ENCODE peak calls at places on chromosomes 5 and 9, in nine cellular contexts. L, Y, T, H, M, B, P, A and I are unnamed samples.

GRCh38 chr5:54611290-54611951 is 93.9 kb downstream of the SNX18 start:
- DNase-seq in L (no peak), Y (no peak), T (no peak), H (no peak), M (no peak), B (no peak), P (no peak), A (no peak), I (no peak)

GRCh38 chr5:109692852-109693251 is 3.1 kb downstream of the MAN2A1 start:
- DNase-seq in L (no peak), Y (no peak), T (peak; percentile 39), H (no peak), M (no peak), B (no peak), P (no peak), A (no peak), I (no peak)

GRCh38 chr5:33441241-33441844 is 578 bp downstream of the TARS1 start:
- DNase-seq in L (peak; percentile 73), Y (peak; percentile 12), T (peak; percentile 51), H (peak; percentile 29), M (peak; percentile 67), B (peak; percentile 9), P (no peak), A (peak; percentile 56), I (no peak)

GRCh38 chr9:109190151-109190550 is 23.1 kb upstream of the FRRS1L start:
- DNase-seq in L (peak; percentile 42), Y (no peak), T (no peak), H (peak; percentile 7), M (no peak), B (no peak), P (no peak), A (peak; percentile 11), I (no peak)

GRCh38 chr9:137547687-137548543 is 2.3 kb downstream of the PNPLA7 start:
- DNase-seq in L (no peak), Y (no peak), T (no peak), H (no peak), M (no peak), B (no peak), P (no peak), A (no peak), I (no peak)

GRCh38 chr9:87601595-87601994 is 103.9 kb downstream of the DAPK1 start:
- DNase-seq in L (no peak), Y (no peak), T (no peak), H (no peak), M (no peak), B (no peak), P (no peak), A (no peak), I (no peak)

GRCh38 chr9:104850771-104851170 is 77.2 kb downstream of the ABCA1 start:
- DNase-seq in L (peak; percentile 36), Y (no peak), T (no peak), H (no peak), M (no peak), B (no peak), P (no peak), A (peak; percentile 24), I (no peak)

GRCh38 chr5:94113-94892 is 2.3 kb downstream of the PLEKHG4B start:
- DNase-seq in L (no peak), Y (peak; percentile 17), T (no peak), H (no peak), M (no peak), B (no peak), P (no peak), A (no peak), I (no peak)

GRCh38 chr5:71586052-71586940 is 844 bp upstream of the MCCC2 start:
- DNase-seq in L (peak; percentile 11), Y (peak; percentile 25), T (peak; percentile 76), H (no peak), M (no peak), B (peak; percentile 23), P (peak; percentile 1), A (no peak), I (no peak)

GRCh38 chr9:692636-693459 is 148.6 kb upstream of the DMRT1 start:
- DNase-seq in L (no peak), Y (no peak), T (no peak), H (no peak), M (no peak), B (no peak), P (peak; percentile 50), A (no peak), I (no peak)

GRCh38 chr5:176712546-176713297 is 65.4 kb downstream of the TSPAN17 start:
- DNase-seq in L (no peak), Y (no peak), T (no peak), H (no peak), M (no peak), B (no peak), P (no peak), A (no peak), I (no peak)

GRCh38 chr5:17123010-17123409 is 94.4 kb upstream of the BASP1 start:
- DNase-seq in L (no peak), Y (no peak), T (no peak), H (peak; percentile 64), M (no peak), B (no peak), P (no peak), A (no peak), I (no peak)

GRCh38 chr5:18113724-18114123 is 479.5 kb downstream of the TAF11L14 start:
- DNase-seq in L (peak; percentile 12), Y (no peak), T (no peak), H (no peak), M (no peak), B (no peak), P (no peak), A (peak; percentile 70), I (peak; percentile 7)

GRCh38 chr9:93154293-93154903 is 20.3 kb upstream of the NINJ1 start:
- DNase-seq in L (no peak), Y (peak; percentile 59), T (no peak), H (peak; percentile 23), M (peak; percentile 57), B (peak; percentile 54), P (no peak), A (peak; percentile 57), I (no peak)

GRCh38 chr5:58181578-58182286 is 278.2 kb downstream of the PLK2 start:
- DNase-seq in L (no peak), Y (no peak), T (no peak), H (no peak), M (no peak), B (no peak), P (no peak), A (peak; percentile 56), I (no peak)

GRCh38 chr9:88056876-88057275 is 81.4 kb downstream of the SPATA31C2 start:
- DNase-seq in L (peak; percentile 58), Y (no peak), T (no peak), H (no peak), M (no peak), B (no peak), P (peak; percentile 36), A (peak; percentile 62), I (peak; percentile 55)

GRCh38 chr9:98251554-98251953 is 3.9 kb downstream of the TBC1D2 start:
- DNase-seq in L (peak; percentile 77), Y (no peak), T (no peak), H (peak; percentile 74), M (peak; percentile 98), B (no peak), P (peak; percentile 73), A (peak; percentile 80), I (peak; percentile 83)

GRCh38 chr5:57900356-57900944 is 417.8 kb upstream of the ACTBL2 start:
- DNase-seq in L (no peak), Y (no peak), T (no peak), H (no peak), M (no peak), B (no peak), P (no peak), A (no peak), I (no peak)

GRCh38 chr5:81980160-81980559 is 8.3 kb downstream of the ATG10 start:
- DNase-seq in L (no peak), Y (no peak), T (no peak), H (peak; percentile 14), M (no peak), B (no peak), P (no peak), A (no peak), I (no peak)

GRCh38 chr9:84404095-84404686 is 63.6 kb upstream of the SLC28A3 start:
- DNase-seq in L (no peak), Y (peak; percentile 74), T (peak; percentile 27), H (no peak), M (peak; percentile 28), B (peak; percentile 75), P (no peak), A (peak; percentile 5), I (no peak)
- TF ChIP-seq CTCF in L (peak; percentile 38), Y (peak; percentile 87), T (peak; percentile 66), H (peak; percentile 56), M (peak; percentile 55), B (peak; percentile 54), P (peak; percentile 79), A (peak; percentile 57), I (peak; percentile 59)

GRCh38 chr5:6632324-6632930 is 417 bp downstream of the NSUN2 start:
- DNase-seq in L (no peak), Y (no peak), T (no peak), H (peak; percentile 28), M (peak; percentile 36), B (no peak), P (peak; percentile 17), A (peak; percentile 55), I (peak; percentile 36)
- TF ChIP-seq CTCF in L (peak; percentile 16), Y (no peak), T (no peak), H (peak; percentile 15), M (peak; percentile 19), B (no peak), P (peak; percentile 34), A (peak; percentile 23), I (no peak)

GRCh38 chr5:28958581-28958980 is 1920.2 kb upstream of the CDH9 start:
- DNase-seq in L (no peak), Y (no peak), T (no peak), H (no peak), M (peak; percentile 4), B (no peak), P (no peak), A (peak; percentile 28), I (no peak)

GRCh38 chr5:28954074-28954473 is 1915.7 kb upstream of the CDH9 start:
- DNase-seq in L (no peak), Y (no peak), T (no peak), H (no peak), M (no peak), B (no peak), P (no peak), A (peak; percentile 42), I (no peak)

GRCh38 chr5:28961806-28962205 is 1923.4 kb upstream of the CDH9 start:
- DNase-seq in L (no peak), Y (no peak), T (no peak), H (no peak), M (no peak), B (no peak), P (no peak), A (no peak), I (no peak)

GRCh38 chr5:28957450-28957849 is 1919.1 kb upstream of the CDH9 start:
- DNase-seq in L (no peak), Y (no peak), T (no peak), H (no peak), M (no peak), B (no peak), P (no peak), A (no peak), I (no peak)
- TF ChIP-seq CTCF in L (no peak), Y (no peak), T (no peak), H (no peak), M (no peak), B (no peak), P (no peak), A (no peak), I (no peak)

DNA sequence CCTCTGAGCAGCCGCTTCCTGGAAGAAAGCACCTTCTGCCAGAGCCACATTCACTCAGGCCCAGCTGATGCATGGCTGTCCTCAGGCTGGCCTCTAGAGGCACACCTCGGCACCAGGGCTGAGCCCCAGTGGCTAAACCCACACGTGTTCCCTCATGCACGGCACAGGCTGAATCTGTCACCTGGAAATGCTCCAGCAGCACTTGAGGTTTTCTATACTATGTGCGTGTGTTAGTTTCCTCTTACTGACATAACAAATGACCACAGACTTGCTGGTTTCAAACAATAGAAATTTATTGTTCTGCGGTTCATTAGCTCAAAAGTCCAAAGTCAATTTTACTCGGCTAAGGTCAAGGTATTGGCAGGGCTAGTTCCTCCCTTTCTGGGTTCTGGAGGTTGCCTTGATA is 141.4 kb downstream of the LRRC70 start:
- DNase-seq in L (peak; percentile 21), Y (peak; percentile 52), T (peak; percentile 70), H (peak; percentile 13), M (peak; percentile 36), B (peak; percentile 37), P (peak; percentile 23), A (peak; percentile 41), I (peak; percentile 4)
- TF ChIP-seq CTCF in L (peak; percentile 15), Y (peak; percentile 49), T (peak; percentile 45), H (no peak), M (peak; percentile 22), B (no peak), P (peak; percentile 40), A (peak; percentile 38), I (peak; percentile 27)